ENCODE peak calls at places on chromosomes 11 and 22, in seven cellular contexts. M is naive thymus-derived CD8-positive, alpha-beta T cell; P is brain microvascular endothelial cell; D is HEK293T; G is IMR-90; U is pulmonary artery endothelial cell; W is HFFc6. H is an unnamed sample.

GRCh38 chr22:46229701-46230100 is 20.4 kb downstream of the CDPF1 start:
- DNase-seq in D (no peak), U (no peak), W (peak; percentile 6), M (no peak), G (peak; percentile 43), P (no peak), H (no peak)

GRCh38 chr11:83257638-83258229 is 28.4 kb downstream of the CCDC90B start:
- DNase-seq in M (no peak), U (peak; percentile 32), P (peak; percentile 76), W (peak; percentile 77), G (peak; percentile 73), D (no peak), H (no peak)

GRCh38 chr11:68664906-68665305 is 19.4 kb upstream of the GAL start:
- DNase-seq in D (no peak), W (no peak), G (no peak), P (no peak), U (no peak), M (no peak), H (no peak)

GRCh38 chr11:47378011-47378835 is at the start of gene SPI1:
- DNase-seq in P (no peak), U (no peak), W (no peak), M (no peak), G (no peak), D (no peak), H (peak; percentile 93)

GRCh38 chr11:77211594-77212251 is 83.7 kb downstream of the MYO7A start:
- DNase-seq in G (no peak), P (no peak), W (no peak), D (no peak), U (no peak), M (no peak), H (no peak)

GRCh38 chr11:104161751-104162450 is 2.0 kb downstream of the PDGFD start:
- DNase-seq in U (no peak), G (peak; percentile 11), M (no peak), P (no peak), D (no peak), W (no peak), H (no peak)

GRCh38 chr11:32472226-32472625 is 36.9 kb upstream of the WT1 start:
- DNase-seq in M (no peak), G (no peak), D (no peak), W (no peak), U (no peak), P (no peak), H (no peak)

GRCh38 chr22:48724899-48725298 is 1102.8 kb downstream of the BRD1 start:
- DNase-seq in P (no peak), U (no peak), W (no peak), D (no peak), G (no peak), M (no peak), H (no peak)

GRCh38 chr11:123183391-123184099 is 11.5 kb downstream of the CLMP start:
- DNase-seq in U (no peak), P (no peak), M (no peak), W (peak; percentile 42), D (no peak), G (no peak), H (no peak)

GRCh38 chr11:109864161-109864661 is 229.0 kb upstream of the ZC3H12C start:
- DNase-seq in W (no peak), D (no peak), G (no peak), P (no peak), U (no peak), M (no peak), H (no peak)

GRCh38 chr11:131713529-131714134 is 343.2 kb downstream of the NTM start:
- DNase-seq in P (no peak), M (no peak), U (no peak), D (no peak), W (no peak), G (no peak), H (no peak)

GRCh38 chr11:72534859-72535547 is 100.7 kb upstream of the CLPB start:
- DNase-seq in U (no peak), W (peak; percentile 48), P (no peak), G (no peak), D (peak; percentile 53), M (no peak), H (no peak)

GRCh38 chr11:56910785-56911184 is 77.9 kb upstream of the OR5AK2 start:
- DNase-seq in W (no peak), P (no peak), D (no peak), G (no peak), M (no peak), U (no peak), H (no peak)

GRCh38 chr11:1129666-1130160 is 28.0 kb upstream of the MUC5AC start:
- DNase-seq in G (no peak), P (no peak), M (no peak), U (no peak), D (no peak), W (no peak), H (no peak)

GRCh38 chr11:2690596-2691354 is 9.0 kb downstream of the KCNQ1OT1 start:
- DNase-seq in M (no peak), W (no peak), P (no peak), G (no peak), D (no peak), U (no peak), H (no peak)

GRCh38 chr11:19275496-19275895 is 34.8 kb upstream of the E2F8 start:
- DNase-seq in W (no peak), G (no peak), P (no peak), U (no peak), M (no peak), D (no peak), H (no peak)

GRCh38 chr11:17528906-17529813 is 15.1 kb downstream of the USH1C start:
- DNase-seq in G (no peak), D (no peak), M (no peak), U (no peak), P (no peak), W (no peak), H (no peak)

GRCh38 chr22:42357221-42357620 is 75.0 kb downstream of the NFAM1 start:
- DNase-seq in M (no peak), U (no peak), G (no peak), D (no peak), P (no peak), W (no peak), H (no peak)

GRCh38 chr22:32589007-32589406 is 114.4 kb downstream of the FBXO7 start:
- DNase-seq in W (no peak), U (no peak), D (no peak), M (no peak), G (peak; percentile 11), P (no peak), H (no peak)

GRCh38 chr11:70597751-70598377 is 199.5 kb downstream of the CTTN start:
- DNase-seq in W (no peak), D (no peak), U (no peak), G (no peak), M (no peak), P (no peak), H (no peak)

GRCh38 chr11:33471541-33471940 is 214.4 kb downstream of the HIPK3 start:
- DNase-seq in P (no peak), G (no peak), M (no peak), D (no peak), U (no peak), W (no peak), H (no peak)

GRCh38 chr22:29751139-29751538 is 15.7 kb downstream of the ZMAT5 start:
- DNase-seq in U (no peak), G (peak; percentile 24), D (no peak), W (no peak), P (no peak), M (no peak), H (peak; percentile 50)

H was measured in KBM-7.